ENCODE peak calls at places on chromosomes 13 and 19, in eight cellular contexts. Y, C, X, M, R, I, F and U are unnamed samples.

GRCh38 chr13:19742651-19743050 is 40.1 kb downstream of the PSPC1 start:
- DNase-seq in Y (no peak), C (no peak), X (no peak), M (no peak), R (no peak), I (no peak), F (no peak), U (no peak)

GRCh38 chr19:9032136-9032626 is 22.0 kb upstream of the MUC16 start:
- DNase-seq in Y (no peak), C (no peak), X (no peak), M (no peak), R (no peak), I (no peak), F (no peak), U (no peak)

GRCh38 chr19:12187625-12188024 is 24.7 kb downstream of the ZNF136 start:
- DNase-seq in Y (no peak), C (no peak), X (no peak), M (no peak), R (no peak), I (no peak), F (no peak), U (no peak)

GRCh38 chr13:49927755-49928154 is 8.4 kb downstream of the SPRYD7 start:
- DNase-seq in Y (no peak), C (no peak), X (no peak), M (no peak), R (no peak), I (no peak), F (no peak), U (no peak)

GRCh38 chr13:27980280-27980998 is 8.1 kb downstream of the URAD start:
- DNase-seq in Y (no peak), C (no peak), X (no peak), M (peak; percentile 66), R (peak; percentile 76), I (no peak), F (no peak), U (no peak)

GRCh38 chr19:32168111-32168510 is 177.3 kb upstream of the ZNF507 start:
- DNase-seq in Y (no peak), C (no peak), X (no peak), M (no peak), R (no peak), I (no peak), F (no peak), U (no peak)

GRCh38 chr13:66965146-66965545 is 265.0 kb downstream of the PCDH9 start:
- DNase-seq in Y (no peak), C (no peak), X (no peak), M (no peak), R (no peak), I (no peak), F (no peak), U (no peak)

GRCh38 chr13:49890376-49890775 is 45.8 kb downstream of the SPRYD7 start:
- DNase-seq in Y (no peak), C (no peak), X (no peak), M (no peak), R (no peak), I (no peak), F (no peak), U (no peak)

GRCh38 chr19:17632577-17632976 is 55.6 kb downstream of the UNC13A start:
- DNase-seq in Y (no peak), C (no peak), X (no peak), M (no peak), R (no peak), I (no peak), F (no peak), U (no peak)

GRCh38 chr13:111210082-111210481 is 95.0 kb downstream of the ARHGEF7 start:
- DNase-seq in Y (no peak), C (no peak), X (no peak), M (no peak), R (no peak), I (no peak), F (no peak), U (no peak)

GRCh38 chr13:63427170-63427569 is 2011.5 kb upstream of the PCDH20 start:
- DNase-seq in Y (no peak), C (no peak), X (no peak), M (no peak), R (no peak), I (no peak), F (no peak), U (no peak)

GRCh38 chr19:39708594-39708993 is 4.3 kb downstream of the LGALS14 start:
- DNase-seq in Y (peak; percentile 41), C (no peak), X (no peak), M (no peak), R (no peak), I (no peak), F (no peak), U (no peak)

GRCh38 chr19:47491358-47492136 is 7.5 kb upstream of the KPTN start:
- DNase-seq in Y (no peak), C (no peak), X (no peak), M (no peak), R (no peak), I (no peak), F (no peak), U (no peak)

GRCh38 chr19:35004517-35005255 is 4.6 kb downstream of the GRAMD1A start:
- DNase-seq in Y (no peak), C (no peak), X (no peak), M (no peak), R (no peak), I (no peak), F (no peak), U (no peak)

GRCh38 chr13:45949161-45949560 is 97.6 kb upstream of the SIAH3 start:
- DNase-seq in Y (no peak), C (no peak), X (no peak), M (no peak), R (no peak), I (no peak), F (no peak), U (no peak)

GRCh38 chr13:32415019-32415418 is 12.9 kb downstream of the N4BP2L1 start:
- DNase-seq in Y (peak; percentile 64), C (peak; percentile 43), X (no peak), M (no peak), R (no peak), I (no peak), F (no peak), U (no peak)

GRCh38 chr13:36559388-36559787 is 114.4 kb upstream of the SERTM1 start:
- DNase-seq in Y (no peak), C (no peak), X (no peak), M (no peak), R (no peak), I (no peak), F (no peak), U (no peak)

GRCh38 chr19:35509018-35509652 is 4.3 kb downstream of the DMKN start:
- DNase-seq in Y (no peak), C (peak; percentile 77), X (peak; percentile 29), M (no peak), R (peak; percentile 75), I (no peak), F (no peak), U (no peak)

GRCh38 chr19:36604656-36605100 is 435 bp upstream of the ZNF382 start:
- DNase-seq in Y (peak; percentile 88), C (peak; percentile 76), X (peak; percentile 17), M (peak; percentile 77), R (peak; percentile 85), I (peak; percentile 89), F (peak; percentile 66), U (peak; percentile 83)

DNA sequence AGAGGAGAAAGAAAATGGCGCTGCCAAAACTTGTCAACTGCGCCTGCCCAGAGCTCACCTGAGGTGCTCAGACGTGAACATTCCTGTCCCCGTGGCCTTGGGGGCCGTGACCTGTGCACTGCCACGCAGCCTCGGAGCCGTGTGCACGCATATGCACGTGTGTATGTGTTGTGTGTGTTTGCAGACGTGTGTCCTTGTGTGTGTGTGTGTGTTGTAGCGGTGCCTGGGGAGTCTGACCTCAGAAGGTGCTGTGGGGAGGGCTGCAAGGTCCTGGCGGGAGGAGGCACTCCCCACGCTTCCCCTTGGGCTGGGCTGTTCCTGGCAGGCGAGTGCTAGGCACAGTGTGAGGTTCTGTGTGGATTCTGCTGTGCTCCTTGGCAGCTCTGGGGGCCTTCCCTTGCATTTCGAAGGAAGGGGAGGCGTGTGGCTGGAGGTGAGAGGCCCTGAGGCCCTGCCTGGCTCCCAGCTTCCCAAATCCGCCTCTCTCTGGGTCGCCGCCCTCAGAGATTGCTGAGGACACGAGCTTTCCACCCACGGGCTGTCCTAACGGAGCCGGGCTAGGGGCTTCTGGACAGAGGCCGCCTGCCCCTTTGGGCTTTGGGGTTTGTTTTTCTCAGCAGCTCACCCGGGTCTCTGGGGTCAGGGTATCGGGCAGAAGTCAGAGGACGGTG is 4.5 kb downstream of the BSG start:
- DNase-seq in Y (no peak), C (no peak), X (no peak), M (no peak), R (no peak), I (no peak), F (no peak), U (no peak)
- H3K4me1 ChIP-seq in Y (peaks cover 20% of the 10 kb centered on the region), C (peaks cover 13% of the 10 kb centered on the region), X (no peaks in the 10 kb centered on the region), M (peaks cover 53% of the 10 kb centered on the region), R (peaks cover 15% of the 10 kb centered on the region), I (peaks cover 15% of the 10 kb centered on the region), F (peaks cover 54% of the 10 kb centered on the region), U (peaks cover 44% of the 10 kb centered on the region)

DNA sequence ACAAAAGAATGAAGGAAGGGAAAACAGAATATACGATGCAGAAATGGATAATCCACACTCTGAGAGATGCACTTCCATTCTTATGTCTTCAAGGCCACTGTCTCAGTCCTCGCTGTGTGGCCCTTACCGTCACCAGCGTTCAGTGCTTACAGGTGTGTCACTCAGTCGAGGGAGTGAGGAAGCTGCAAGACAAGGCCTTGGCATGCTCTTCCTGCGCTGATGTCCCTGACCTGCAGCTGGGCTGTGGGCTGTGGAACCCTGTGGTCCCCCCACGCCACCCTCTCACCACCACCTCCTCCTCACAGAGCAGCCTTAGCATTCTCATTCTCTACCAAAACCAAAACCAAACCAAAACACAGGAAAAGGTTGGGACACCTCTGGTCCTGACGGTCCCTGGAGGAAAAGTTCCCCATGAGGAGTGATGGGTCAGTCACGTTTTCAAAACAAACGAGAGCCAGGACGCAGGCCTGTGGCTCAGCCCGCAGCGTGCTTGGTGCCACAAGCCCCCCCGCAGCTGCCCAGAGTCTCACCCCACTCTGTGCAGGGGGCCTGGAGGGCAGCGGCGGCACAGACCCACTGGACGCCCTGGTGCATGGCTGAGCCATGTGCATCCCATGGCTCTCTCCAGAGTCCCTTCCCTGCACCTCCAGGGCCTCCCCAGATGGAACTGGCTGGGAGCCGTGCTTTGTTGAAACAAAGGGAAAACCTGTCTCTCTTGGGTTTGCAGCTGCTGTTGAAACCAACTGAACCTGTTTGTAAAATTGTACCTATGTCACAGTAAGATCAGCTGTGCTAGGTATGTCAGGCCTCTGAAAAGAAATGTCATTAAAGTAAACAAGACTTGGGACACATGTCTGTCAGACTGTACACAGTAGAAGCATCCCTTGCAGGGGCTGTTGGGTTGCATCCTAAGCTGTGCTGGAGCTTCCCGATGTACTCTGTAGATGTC is 48.3 kb upstream of the GPR183 start:
- DNase-seq in Y (no peak), C (no peak), X (no peak), M (no peak), R (no peak), I (no peak), F (peak; percentile 30), U (no peak)
- H3K4me3 ChIP-seq in Y (no peak overlapping the region), C (no peak overlapping the region), X (no peak overlapping the region), M (peak overlapping the region; percentile 2), R (peak overlapping the region; percentile 11), I (peak overlapping the region; percentile 25), F (peak overlapping the region; percentile 27), U (no peak overlapping the region)

GRCh38 chr19:10290439-10290875 is 705 bp downstream of the ICAM5 start:
- DNase-seq in Y (no peak), C (peak; percentile 59), X (no peak), M (no peak), R (no peak), I (no peak), F (no peak), U (no peak)
- H3K4me1 ChIP-seq in Y (peaks cover 33% of the 10 kb centered on the region), C (peaks cover 14% of the 10 kb centered on the region), X (no peaks in the 10 kb centered on the region), M (peaks cover 75% of the 10 kb centered on the region), R (peaks cover 76% of the 10 kb centered on the region), I (peaks cover 56% of the 10 kb centered on the region), F (peaks cover 43% of the 10 kb centered on the region), U (peaks cover 54% of the 10 kb centered on the region)

GRCh38 chr19:5131866-5132561 is 163.1 kb downstream of the KDM4B start:
- DNase-seq in Y (peak; percentile 77), C (no peak), X (no peak), M (no peak), R (peak; percentile 63), I (no peak), F (no peak), U (no peak)
- H3K4me3 ChIP-seq in Y (peak overlapping the region; percentile 71), C (no peak overlapping the region), X (no peak overlapping the region), M (no peak overlapping the region), R (no peak overlapping the region), I (no peak overlapping the region), F (no peak overlapping the region), U (no peak overlapping the region)